ENCODE peak calls at places on chromosomes 13 and 19, in five cellular contexts. B, Q, F, J and O are unnamed samples.

GRCh38 chr19:47093841-47094240 is 19.7 kb downstream of the ZC3H4 start:
- DNase-seq in B (no peak), Q (no peak), F (no peak), J (no peak), O (no peak)

GRCh38 chr13:113105032-113105993 is at the start of gene F7:
- DNase-seq in B (peak; percentile 8), Q (no peak), F (peak; percentile 45), J (no peak), O (no peak)

GRCh38 chr13:111480976-111481375 is 160.5 kb downstream of the TEX29 start:
- DNase-seq in B (no peak), Q (no peak), F (no peak), J (no peak), O (no peak)

GRCh38 chr19:43984687-43985000 is 656 bp downstream of the ZNF155 start:
- DNase-seq in B (no peak), Q (no peak), F (no peak), J (no peak), O (peak; percentile 8)

GRCh38 chr19:9847087-9847671 is 12.1 kb downstream of the PIN1 start:
- DNase-seq in B (peak; percentile 86), Q (peak; percentile 77), F (peak; percentile 97), J (peak; percentile 56), O (peak; percentile 90)

GRCh38 chr19:12913871-12914690 is 5.0 kb downstream of the SYCE2 start:
- DNase-seq in B (no peak), Q (no peak), F (no peak), J (peak; percentile 23), O (peak; percentile 26)

GRCh38 chr19:2974342-2974932 is 2.9 kb upstream of the TLE6 start:
- DNase-seq in B (no peak), Q (no peak), F (no peak), J (peak; percentile 36), O (peak; percentile 13)

GRCh38 chr19:58477130-58477529 is 978 bp downstream of the ZNF446 start:
- DNase-seq in B (no peak), Q (no peak), F (no peak), J (no peak), O (no peak)

GRCh38 chr13:98977568-98978270 is at the start of gene DOCK9:
- DNase-seq in B (peak; percentile 25), Q (peak; percentile 60), F (peak; percentile 65), J (peak; percentile 67), O (peak; percentile 80)

GRCh38 chr19:19539738-19540703 is 2.0 kb downstream of the CILP2 start:
- DNase-seq in B (peak; percentile 50), Q (peak; percentile 98), F (peak; percentile 46), J (peak; percentile 59), O (peak; percentile 35)

GRCh38 chr19:56671613-56671994 is at the start of gene ZNF835:
- DNase-seq in B (no peak), Q (peak; percentile 70), F (no peak), J (no peak), O (no peak)

GRCh38 chr19:38736036-38736412 is 8.2 kb downstream of the CAPN12 start:
- DNase-seq in B (peak; percentile 39), Q (peak; percentile 58), F (no peak), J (peak; percentile 82), O (no peak)

GRCh38 chr19:991174-991931 is 7.2 kb downstream of the WDR18 start:
- DNase-seq in B (peak; percentile 6), Q (peak; percentile 67), F (peak; percentile 46), J (peak; percentile 28), O (no peak)

GRCh38 chr19:57302727-57303401 is 17.4 kb upstream of the ZNF543 start:
- DNase-seq in B (peak; percentile 10), Q (peak; percentile 53), F (no peak), J (no peak), O (peak; percentile 61)

GRCh38 chr19:3094638-3095374 is 644 bp downstream of the GNA11 start:
- DNase-seq in B (no peak), Q (no peak), F (peak; percentile 17), J (peak; percentile 56), O (no peak)

GRCh38 chr13:33207616-33207964 is 78.0 kb downstream of the STARD13 start:
- DNase-seq in B (no peak), Q (no peak), F (peak; percentile 98), J (no peak), O (peak; percentile 78)

GRCh38 chr13:72952529-72953141 is 106.2 kb upstream of the KLF5 start:
- DNase-seq in B (peak; percentile 19), Q (peak; percentile 29), F (no peak), J (no peak), O (no peak)

GRCh38 chr13:27182054-27182453 is 10.4 kb upstream of the USP12 start:
- DNase-seq in B (no peak), Q (no peak), F (no peak), J (no peak), O (no peak)

GRCh38 chr19:33301011-33301899 is 1.1 kb downstream of the CEBPA start:
- DNase-seq in B (no peak), Q (peak; percentile 63), F (no peak), J (peak; percentile 59), O (no peak)

GRCh38 chr19:30325657-30326056 is 46.5 kb upstream of the ZNF536 start:
- DNase-seq in B (no peak), Q (no peak), F (no peak), J (no peak), O (no peak)

GRCh38 chr19:17775245-17775927 is 19.6 kb upstream of the B3GNT3 start:
- DNase-seq in B (peak; percentile 74), Q (peak; percentile 85), F (peak; percentile 19), J (peak; percentile 82), O (no peak)

GRCh38 chr19:45076029-45076850 is at the start of gene ZNF296:
- DNase-seq in B (peak; percentile 82), Q (peak; percentile 92), F (no peak), J (peak; percentile 91), O (no peak)

GRCh38 chr13:23979361-23980159 is 82.3 kb upstream of the C1QTNF9B start:
- DNase-seq in B (peak; percentile 66), Q (peak; percentile 79), F (peak; percentile 82), J (peak; percentile 81), O (peak; percentile 91)

GRCh38 chr13:82962422-82962821 is 919.9 kb downstream of the SLITRK1 start:
- DNase-seq in B (no peak), Q (no peak), F (no peak), J (no peak), O (peak; percentile 27)

GRCh38 chr19:2184422-2185012 is 20.8 kb downstream of the DOT1L start:
- DNase-seq in B (no peak), Q (no peak), F (no peak), J (no peak), O (no peak)

GRCh38 chr13:64446372-64446771 is 2783.8 kb downstream of the PCDH9 start:
- DNase-seq in B (peak; percentile 42), Q (peak; percentile 53), F (no peak), J (no peak), O (no peak)

GRCh38 chr13:113499936-113500335 is 9.4 kb upstream of the DCUN1D2 start:
- DNase-seq in B (peak; percentile 16), Q (no peak), F (peak; percentile 82), J (no peak), O (peak; percentile 67)

GRCh38 chr13:38824342-38824741 is 137.5 kb downstream of the FREM2 start:
- DNase-seq in B (no peak), Q (peak; percentile 64), F (no peak), J (no peak), O (no peak)

GRCh38 chr13:29922896-29923295 is 72.5 kb upstream of the UBL3 start:
- DNase-seq in B (peak; percentile 72), Q (no peak), F (peak; percentile 71), J (no peak), O (peak; percentile 81)

GRCh38 chr13:29923554-29924481 is 73.4 kb upstream of the UBL3 start:
- DNase-seq in B (peak; percentile 97), Q (peak; percentile 87), F (peak; percentile 99), J (peak; percentile 58), O (peak; percentile 99)

GRCh38 chr13:29925457-29925856 is 75.0 kb upstream of the UBL3 start:
- DNase-seq in B (peak; percentile 89), Q (no peak), F (peak; percentile 78), J (no peak), O (peak; percentile 77)

GRCh38 chr13:29924951-29925350 is 74.5 kb upstream of the UBL3 start:
- DNase-seq in B (no peak), Q (no peak), F (no peak), J (no peak), O (no peak)

GRCh38 chr13:29924482-29924884 is 74.1 kb upstream of the UBL3 start:
- DNase-seq in B (peak; percentile 76), Q (no peak), F (peak; percentile 86), J (no peak), O (peak; percentile 80)
- TF ChIP-seq CTCF in B (no peak), Q (peak; percentile 2), F (no peak), J (no peak), O (no peak)

DNA sequence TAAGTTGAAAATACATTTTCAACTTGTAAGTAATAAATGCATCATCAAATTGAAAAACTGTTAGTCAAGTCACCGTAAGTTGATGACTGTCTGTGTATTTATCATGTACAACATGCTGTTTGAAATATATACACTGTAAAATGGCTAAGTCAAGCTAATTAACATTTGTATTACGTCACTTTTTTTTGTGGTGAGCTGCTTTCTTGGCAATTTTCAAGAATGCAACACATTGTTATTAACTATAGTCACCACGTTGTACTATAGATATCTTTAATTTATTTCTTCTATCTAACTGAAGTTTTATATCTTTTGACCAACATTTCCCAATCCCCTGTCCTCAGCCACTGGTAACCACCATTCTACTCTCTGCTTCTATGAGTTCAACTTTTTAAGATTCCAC is 57.0 kb downstream of the RBM26 start:
- DNase-seq in B (no peak), Q (no peak), F (peak; percentile 13), J (no peak), O (peak; percentile 64)
- H2AFZ ChIP-seq in B (no peak overlapping the region), Q (no peak overlapping the region), F (no peak overlapping the region), J (no peak overlapping the region), O (no peak overlapping the region)

GRCh38 chr13:48377857-48378256 is 35.1 kb downstream of the LPAR6 start:
- DNase-seq in B (no peak), Q (no peak), F (peak; percentile 5), J (no peak), O (no peak)

DNA sequence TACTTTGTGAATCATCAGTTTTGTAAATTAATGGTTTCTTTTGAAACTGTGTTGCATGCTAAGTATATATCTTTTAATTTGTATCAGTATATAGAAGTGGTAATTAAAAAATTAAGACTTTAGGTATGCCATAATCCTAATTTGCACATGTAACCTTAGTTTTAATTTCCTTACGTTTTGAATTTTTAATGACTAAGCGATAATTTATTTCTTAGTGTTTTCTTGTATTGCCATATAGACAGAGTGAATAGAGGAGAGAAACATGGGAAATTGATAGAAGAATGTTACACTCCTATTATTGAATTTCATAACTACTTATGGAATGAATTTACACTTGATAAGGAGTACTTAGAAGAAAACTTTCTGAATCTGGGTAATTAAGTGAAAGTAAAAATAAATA is 29.5 kb downstream of the LPAR6 start:
- DNase-seq in B (no peak), Q (no peak), F (no peak), J (no peak), O (no peak)
- H3K36me3 ChIP-seq in B (no peaks in the 10 kb centered on the region), Q (no peaks in the 10 kb centered on the region), F (no peaks in the 10 kb centered on the region), J (no peaks in the 10 kb centered on the region), O (peaks cover 6% of the 10 kb centered on the region)

GRCh38 chr19:35090160-35090794 is 25.3 kb upstream of the FXYD3 start:
- DNase-seq in B (peak; percentile 75), Q (peak; percentile 93), F (peak; percentile 53), J (peak; percentile 78), O (peak; percentile 28)

GRCh38 chr19:35087393-35087792 is 28.2 kb upstream of the FXYD3 start:
- DNase-seq in B (no peak), Q (no peak), F (no peak), J (no peak), O (no peak)

GRCh38 chr19:35089554-35089953 is 26.1 kb upstream of the FXYD3 start:
- DNase-seq in B (no peak), Q (no peak), F (no peak), J (no peak), O (no peak)

GRCh38 chr19:35086455-35086854 is 29.2 kb upstream of the FXYD3 start:
- DNase-seq in B (no peak), Q (no peak), F (no peak), J (no peak), O (no peak)

GRCh38 chr19:35088514-35088913 is 27.1 kb upstream of the FXYD3 start:
- DNase-seq in B (peak; percentile 55), Q (no peak), F (peak; percentile 87), J (no peak), O (peak; percentile 80)
- TF ChIP-seq CTCF in B (no peak), Q (no peak), F (no peak), J (no peak), O (no peak)